ENCODE peak calls at places on chromosomes 4 and X, in five cellular contexts. W, Q, T, X and R are unnamed samples.
A peak's percentile ranks its signal among the peaks of the same experiment; 100 is the strongest.

GRCh38 chr4:171031338-171031737 is 781.9 kb upstream of the GALNTL6 start:
- DNase-seq in W (no peak), Q (no peak), T (no peak), X (no peak), R (no peak)

GRCh38 chr4:30068234-30068633 is 651.9 kb upstream of the PCDH7 start:
- DNase-seq in W (no peak), Q (no peak), T (no peak), X (no peak), R (no peak)

GRCh38 chrX:10197597-10198210 is 40.9 kb downstream of the CLCN4 start:
- DNase-seq in W (no peak), Q (no peak), T (no peak), X (no peak), R (peak; percentile 53)

GRCh38 chrX:106802063-106802387 is 448 bp upstream of the TBC1D8B start:
- DNase-seq in W (no peak), Q (no peak), T (no peak), X (no peak), R (no peak)

GRCh38 chrX:77918568-77918967 is 8.1 kb downstream of the ATP7A start:
- DNase-seq in W (no peak), Q (no peak), T (no peak), X (no peak), R (no peak)

GRCh38 chr4:159747983-159748382 is 645.1 kb downstream of the RAPGEF2 start:
- DNase-seq in W (no peak), Q (no peak), T (no peak), X (no peak), R (no peak)

GRCh38 chr4:107183155-107183774 is 147.2 kb upstream of the DKK2 start:
- DNase-seq in W (no peak), Q (no peak), T (no peak), X (no peak), R (peak; percentile 17)

GRCh38 chr4:76779740-76780459 is 118.0 kb downstream of the SOWAHB start:
- DNase-seq in W (no peak), Q (no peak), T (no peak), X (no peak), R (no peak)

GRCh38 chrX:74514384-74514783 is 93.1 kb downstream of the SLC16A2 start:
- DNase-seq in W (no peak), Q (no peak), T (peak; percentile 56), X (no peak), R (no peak)

GRCh38 chr4:148238086-148238485 is 204.1 kb downstream of the NR3C2 start:
- DNase-seq in W (no peak), Q (no peak), T (no peak), X (no peak), R (no peak)

GRCh38 chr4:16626945-16627344 is 271.5 kb downstream of the LDB2 start:
- DNase-seq in W (no peak), Q (peak; percentile 26), T (peak; percentile 69), X (no peak), R (no peak)

GRCh38 chr4:184933311-184933710 is 85.0 kb upstream of the HELT start:
- DNase-seq in W (no peak), Q (no peak), T (no peak), X (no peak), R (no peak)

GRCh38 chr4:106541253-106541652 is 172.7 kb upstream of the GIMD1 start:
- DNase-seq in W (no peak), Q (no peak), T (no peak), X (no peak), R (no peak)

GRCh38 chr4:8355306-8355705 is 85.2 kb downstream of the ACOX3 start:
- DNase-seq in W (no peak), Q (no peak), T (no peak), X (no peak), R (no peak)

GRCh38 chr4:105674011-105674410 is 34.5 kb downstream of the INTS12 start:
- DNase-seq in W (no peak), Q (no peak), T (no peak), X (no peak), R (no peak)

GRCh38 chr4:105923507-105924238 is 28.4 kb downstream of the NPNT start:
- DNase-seq in W (no peak), Q (no peak), T (no peak), X (no peak), R (no peak)

GRCh38 chrX:151228935-151229334 is 52.6 kb downstream of the GPR50 start:
- DNase-seq in W (no peak), Q (no peak), T (no peak), X (no peak), R (no peak)

GRCh38 chr4:19748470-19748869 is 503.2 kb upstream of the SLIT2 start:
- DNase-seq in W (no peak), Q (peak; percentile 40), T (peak; percentile 65), X (peak; percentile 15), R (peak; percentile 51)

GRCh38 chrX:46072776-46073175 is 472.4 kb downstream of the ZNF674 start:
- DNase-seq in W (no peak), Q (no peak), T (no peak), X (no peak), R (no peak)

GRCh38 chrX:21993265-21993664 is 38.9 kb upstream of the PHEX start:
- DNase-seq in W (no peak), Q (no peak), T (no peak), X (no peak), R (peak; percentile 14)

DNA sequence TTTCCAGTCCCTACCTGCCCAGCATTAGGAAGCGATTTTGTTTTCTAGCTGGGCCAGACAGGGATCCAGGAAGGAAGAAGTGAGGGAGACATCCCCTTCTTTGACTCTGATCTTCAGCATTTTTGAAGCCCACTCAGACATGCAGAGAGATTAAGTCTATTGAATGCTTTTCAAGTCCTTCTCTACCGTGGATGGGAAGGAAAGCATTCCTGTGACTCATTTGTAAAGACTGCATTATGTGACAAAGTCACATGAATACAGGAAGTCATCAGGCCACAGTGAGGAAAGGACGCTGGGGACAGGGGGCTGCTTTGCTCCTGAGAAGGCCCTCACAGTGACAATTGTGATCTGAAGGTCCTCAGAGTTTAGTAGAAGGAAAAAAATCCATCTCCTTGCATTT is 67.4 kb upstream of the GBA3 start:
- DNase-seq in W (no peak), Q (no peak), T (no peak), X (no peak), R (no peak)
- H3K27ac ChIP-seq in W (no peak overlapping the region), Q (no peak overlapping the region), T (no peak overlapping the region), X (no peak overlapping the region), R (no peak overlapping the region)

DNA sequence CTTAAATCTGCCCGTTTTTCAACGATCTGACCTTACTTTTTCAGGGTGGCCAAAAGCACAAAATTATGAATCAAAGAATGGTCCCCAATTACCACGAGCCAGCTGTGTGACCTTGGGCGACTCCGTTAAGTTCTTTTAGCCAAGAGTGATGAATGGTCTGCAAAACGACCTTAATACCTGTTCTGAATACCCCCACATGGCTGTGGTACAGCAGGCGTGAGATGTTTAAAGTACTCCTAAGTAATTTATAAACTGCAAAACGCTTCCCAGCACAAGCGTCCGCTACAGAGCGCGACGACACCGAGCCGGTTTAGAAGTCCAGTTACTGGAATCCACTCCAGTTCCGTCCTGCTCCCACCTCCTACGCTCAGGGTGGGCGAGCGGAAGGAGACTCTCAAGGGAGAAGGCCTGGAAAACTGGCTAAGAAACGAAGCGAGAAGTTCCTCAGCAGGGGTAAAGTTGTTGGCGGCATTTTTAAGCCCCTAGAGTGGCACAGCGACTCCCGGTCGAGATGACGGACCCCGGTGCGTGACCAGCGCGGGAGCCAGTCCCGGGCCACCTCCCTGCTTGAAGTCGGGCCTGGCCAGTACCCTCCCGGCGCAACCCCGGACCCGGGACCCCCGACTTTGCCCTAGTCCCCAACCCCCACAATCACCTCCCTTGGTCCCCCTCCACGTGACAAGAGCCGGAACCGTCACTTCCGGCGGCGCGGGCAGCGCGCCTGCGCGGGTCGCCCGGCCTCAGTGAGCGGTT is 696 bp upstream of the BMP2K start:
- DNase-seq in W (peak; percentile 92), Q (peak; percentile 78), T (peak; percentile 87), X (peak; percentile 89), R (peak; percentile 90)
- H3K4me3 ChIP-seq in W (peak overlapping the region; percentile 99), Q (peak overlapping the region; percentile 83), T (peak overlapping the region; percentile 88), X (peak overlapping the region; percentile 90), R (peak overlapping the region; percentile 73)

DNA sequence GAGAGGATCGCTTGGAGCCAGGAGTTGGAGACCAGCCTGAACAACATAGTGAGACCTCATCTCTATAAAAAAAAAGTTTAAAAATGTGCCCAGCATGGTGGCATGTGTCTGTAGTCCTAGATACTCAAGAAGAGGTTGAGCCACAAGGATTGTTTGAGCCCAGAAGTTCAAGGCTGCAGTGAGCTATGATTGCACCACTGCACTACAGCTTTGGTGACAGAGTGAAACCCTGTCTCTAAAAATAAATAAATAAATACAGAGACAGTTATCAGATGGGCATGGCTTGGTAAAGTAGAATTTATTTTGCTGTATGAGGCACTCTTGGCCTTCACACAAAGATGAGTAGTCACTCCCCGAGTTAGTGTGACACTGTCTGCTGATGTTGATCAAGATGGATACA is 54.1 kb upstream of the SPRY1 start:
- DNase-seq in W (no peak), Q (no peak), T (no peak), X (no peak), R (no peak)
- H3K4me1 ChIP-seq in W (no peaks in the 10 kb centered on the region), Q (peaks cover 7% of the 10 kb centered on the region), T (peaks cover 4% of the 10 kb centered on the region), X (peaks cover 9% of the 10 kb centered on the region), R (peaks cover 47% of the 10 kb centered on the region)

GRCh38 chrX:130340271-130340670 is 552 bp downstream of the SLC25A14 start:
- DNase-seq in W (no peak), Q (no peak), T (no peak), X (no peak), R (no peak)
- H3K27ac ChIP-seq in W (peak overlapping the region; percentile 80), Q (no peak overlapping the region), T (no peak overlapping the region), X (peak overlapping the region; percentile 60), R (no peak overlapping the region)

GRCh38 chrX:11756354-11757318 is 1.4 kb upstream of the MSL3 start:
- DNase-seq in W (no peak), Q (no peak), T (no peak), X (no peak), R (no peak)
- H3K4me3 ChIP-seq in W (no peak overlapping the region), Q (peak overlapping the region; percentile 81), T (no peak overlapping the region), X (peak overlapping the region; percentile 75), R (no peak overlapping the region)

GRCh38 chr4:40199179-40199670 is 2.4 kb downstream of the RHOH start:
- DNase-seq in W (peak; percentile 65), Q (no peak), T (no peak), X (no peak), R (no peak)

GRCh38 chr4:40199999-40200880 is 3.4 kb downstream of the RHOH start:
- DNase-seq in W (peak; percentile 63), Q (no peak), T (no peak), X (no peak), R (no peak)

GRCh38 chr4:40202474-40202873 is 5.6 kb downstream of the RHOH start:
- DNase-seq in W (no peak), Q (no peak), T (no peak), X (no peak), R (no peak)

GRCh38 chr4:40200881-40201797 is 4.3 kb downstream of the RHOH start:
- DNase-seq in W (no peak), Q (no peak), T (no peak), X (no peak), R (no peak)

DNA sequence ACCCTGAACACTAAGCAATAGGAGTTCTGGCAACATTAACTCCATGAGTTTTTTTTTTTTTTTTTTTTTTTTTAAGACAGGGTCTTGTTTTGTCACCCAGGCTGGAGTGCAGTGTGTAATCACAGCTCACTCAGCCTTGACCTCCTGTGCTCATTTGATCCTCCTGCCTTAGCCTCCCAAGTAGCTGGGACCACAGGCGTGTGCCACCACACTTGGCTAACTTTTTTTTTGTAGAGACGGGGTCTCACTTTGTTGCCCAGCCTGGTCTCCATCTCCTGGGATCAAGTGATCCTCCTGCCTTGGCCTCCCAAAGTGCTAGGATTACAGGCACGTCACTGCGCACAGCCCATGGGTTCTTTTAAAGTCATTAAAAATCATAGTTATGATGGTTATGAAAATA is 5.1 kb downstream of the RHOH start:
- DNase-seq in W (no peak), Q (no peak), T (no peak), X (no peak), R (no peak)
- H3K4me1 ChIP-seq in W (peaks cover 36% of the 10 kb centered on the region), Q (no peaks in the 10 kb centered on the region), T (no peaks in the 10 kb centered on the region), X (no peaks in the 10 kb centered on the region), R (no peaks in the 10 kb centered on the region)